ENCODE peak calls at places on chromosome 22, in five cellular contexts. One of them, this sample, is unnamed.

GRCh38 chr22:50529416-50530279 is at the start of gene TYMP:
- DNase-seq in lower lobe of right lung: peak; percentile 90
- DNase-seq in IMR-90: no peak
- DNase-seq in fibroblast of lung: peak; percentile 52
- DNase-seq in lung: peak; percentile 81
- DNase-seq in this sample: no peak

GRCh38 chr22:19871845-19872778 is 17.4 kb upstream of the GNB1L start:
- DNase-seq in fibroblast of lung: no peak
- DNase-seq in IMR-90: no peak
- DNase-seq in lower lobe of right lung: peak; percentile 41
- DNase-seq in lung: no peak
- DNase-seq in this sample: no peak

GRCh38 chr22:48772286-48772907 is 1055.3 kb downstream of the BRD1 start:
- DNase-seq in fibroblast of lung: no peak
- DNase-seq in IMR-90: no peak
- DNase-seq in lung: peak; percentile 14
- DNase-seq in lower lobe of right lung: no peak
- DNase-seq in this sample: no peak

GRCh38 chr22:24950272-24950902 is 2.1 kb upstream of the KIAA1671 start:
- DNase-seq in fibroblast of lung: peak; percentile 75
- DNase-seq in lung: no peak
- DNase-seq in lower lobe of right lung: no peak
- DNase-seq in IMR-90: peak; percentile 8
- DNase-seq in this sample: no peak

GRCh38 chr22:24437820-24438328 is 10.5 kb downstream of the ADORA2A start:
- DNase-seq in IMR-90: no peak
- DNase-seq in fibroblast of lung: no peak
- DNase-seq in lower lobe of right lung: no peak
- DNase-seq in lung: no peak
- DNase-seq in this sample: no peak

GRCh38 chr22:19801340-19802000 is 40.9 kb downstream of the TBX1 start:
- DNase-seq in lung: no peak
- DNase-seq in fibroblast of lung: peak; percentile 88
- DNase-seq in IMR-90: no peak
- DNase-seq in lower lobe of right lung: peak; percentile 27
- DNase-seq in this sample: no peak

GRCh38 chr22:20968281-20968977 is 1.4 kb downstream of the AIFM3 start:
- DNase-seq in lower lobe of right lung: no peak
- DNase-seq in fibroblast of lung: no peak
- DNase-seq in lung: no peak
- DNase-seq in IMR-90: no peak
- DNase-seq in this sample: no peak

GRCh38 chr22:41491379-41492100 is 22.6 kb downstream of the ACO2 start:
- DNase-seq in IMR-90: peak; percentile 26
- DNase-seq in lower lobe of right lung: no peak
- DNase-seq in fibroblast of lung: peak; percentile 52
- DNase-seq in lung: no peak
- DNase-seq in this sample: no peak

GRCh38 chr22:26043031-26043430 is 126.2 kb upstream of the SEZ6L start:
- DNase-seq in lower lobe of right lung: no peak
- DNase-seq in IMR-90: no peak
- DNase-seq in lung: no peak
- DNase-seq in fibroblast of lung: no peak
- DNase-seq in this sample: no peak

GRCh38 chr22:37253164-37253660 is 9.1 kb upstream of the RAC2 start:
- DNase-seq in lower lobe of right lung: no peak
- DNase-seq in IMR-90: no peak
- DNase-seq in lung: no peak
- DNase-seq in fibroblast of lung: peak; percentile 40
- DNase-seq in this sample: no peak

GRCh38 chr22:47219789-47220188 is 457.3 kb downstream of the TBC1D22A start:
- DNase-seq in fibroblast of lung: no peak
- DNase-seq in lung: no peak
- DNase-seq in IMR-90: no peak
- DNase-seq in lower lobe of right lung: no peak
- DNase-seq in this sample: no peak

GRCh38 chr22:25843660-25844275 is 101.8 kb downstream of the MYO18B start:
- DNase-seq in IMR-90: no peak
- DNase-seq in lung: no peak
- DNase-seq in lower lobe of right lung: no peak
- DNase-seq in fibroblast of lung: no peak
- DNase-seq in this sample: no peak

GRCh38 chr22:44330727-44331660 is 18.2 kb upstream of the SHISAL1 start:
- DNase-seq in fibroblast of lung: no peak
- DNase-seq in lung: no peak
- DNase-seq in IMR-90: no peak
- DNase-seq in lower lobe of right lung: no peak
- DNase-seq in this sample: no peak

GRCh38 chr22:48444320-48445112 is 1383.2 kb downstream of the BRD1 start:
- DNase-seq in lung: no peak
- DNase-seq in IMR-90: no peak
- DNase-seq in lower lobe of right lung: peak; percentile 27
- DNase-seq in fibroblast of lung: peak; percentile 15
- DNase-seq in this sample: no peak

GRCh38 chr22:36870250-36870649 is 9.4 kb downstream of the NCF4 start:
- DNase-seq in IMR-90: no peak
- DNase-seq in lower lobe of right lung: no peak
- DNase-seq in fibroblast of lung: no peak
- DNase-seq in lung: no peak
- DNase-seq in this sample: no peak

GRCh38 chr22:36641902-36642640 is 61.5 kb downstream of the CACNG2 start:
- DNase-seq in fibroblast of lung: peak; percentile 32
- DNase-seq in lung: no peak
- DNase-seq in IMR-90: peak; percentile 36
- DNase-seq in lower lobe of right lung: no peak
- DNase-seq in this sample: no peak

GRCh38 chr22:17369553-17370035 is 334 bp downstream of the CECR2 start:
- DNase-seq in lung: no peak
- DNase-seq in lower lobe of right lung: peak; percentile 68
- DNase-seq in IMR-90: no peak
- DNase-seq in fibroblast of lung: no peak
- DNase-seq in this sample: no peak

GRCh38 chr22:49541451-49542230 is 286.0 kb downstream of the BRD1 start:
- DNase-seq in lung: no peak
- DNase-seq in lower lobe of right lung: peak; percentile 32
- DNase-seq in IMR-90: no peak
- DNase-seq in fibroblast of lung: no peak
- DNase-seq in this sample: no peak

GRCh38 chr22:26617251-26618199 is at the start of gene CRYBB1:
- DNase-seq in IMR-90: peak; percentile 36
- DNase-seq in fibroblast of lung: no peak
- DNase-seq in lung: no peak
- DNase-seq in lower lobe of right lung: no peak
- DNase-seq in this sample: no peak

GRCh38 chr22:30979932-30980331 is 10.9 kb downstream of the TUG1 start:
- DNase-seq in lower lobe of right lung: no peak
- DNase-seq in lung: no peak
- DNase-seq in fibroblast of lung: peak; percentile 17
- DNase-seq in IMR-90: no peak
- DNase-seq in this sample: no peak

GRCh38 chr22:24894220-24894975 is 52.1 kb downstream of the LHFPL7 start:
- DNase-seq in IMR-90: peak; percentile 68
- DNase-seq in lower lobe of right lung: peak; percentile 88
- DNase-seq in lung: peak; percentile 92
- DNase-seq in fibroblast of lung: peak; percentile 97
- DNase-seq in this sample: no peak

GRCh38 chr22:19394274-19395050 is 37.1 kb downstream of the HIRA start:
- DNase-seq in IMR-90: no peak
- DNase-seq in lower lobe of right lung: no peak
- DNase-seq in lung: no peak
- DNase-seq in fibroblast of lung: no peak
- DNase-seq in this sample: no peak

GRCh38 chr22:20751185-20751851 is 22.6 kb upstream of the SERPIND1 start:
- DNase-seq in lung: no peak
- DNase-seq in lower lobe of right lung: no peak
- DNase-seq in fibroblast of lung: no peak
- DNase-seq in IMR-90: no peak
- DNase-seq in this sample: peak; percentile 18

GRCh38 chr22:17694193-17694592 is 55.6 kb downstream of the BCL2L13 start:
- DNase-seq in IMR-90: no peak
- DNase-seq in fibroblast of lung: peak; percentile 21
- DNase-seq in lower lobe of right lung: no peak
- DNase-seq in lung: no peak
- DNase-seq in this sample: no peak

GRCh38 chr22:19942886-19943664 is 1.5 kb upstream of the TXNRD2 start:
- DNase-seq in fibroblast of lung: peak; percentile 92
- DNase-seq in lower lobe of right lung: peak; percentile 37
- DNase-seq in lung: no peak
- DNase-seq in IMR-90: peak; percentile 94
- DNase-seq in this sample: no peak

GRCh38 chr22:47356433-47357011 is 594.1 kb downstream of the TBC1D22A start:
- DNase-seq in IMR-90: no peak
- DNase-seq in fibroblast of lung: no peak
- DNase-seq in lower lobe of right lung: no peak
- DNase-seq in lung: no peak
- DNase-seq in this sample: no peak

GRCh38 chr22:50603511-50604255 is 3.1 kb downstream of the MAPK8IP2 start:
- DNase-seq in IMR-90: no peak
- DNase-seq in fibroblast of lung: no peak
- DNase-seq in lower lobe of right lung: no peak
- DNase-seq in lung: no peak
- DNase-seq in this sample: no peak

GRCh38 chr22:20455709-20456063 is 18.1 kb upstream of the SCARF2 start:
- DNase-seq in fibroblast of lung: peak; percentile 51
- DNase-seq in IMR-90: peak; percentile 24
- DNase-seq in lower lobe of right lung: no peak
- DNase-seq in lung: no peak
- DNase-seq in this sample: no peak

GRCh38 chr22:30704978-30705377 is 10.3 kb downstream of the OSBP2 start:
- DNase-seq in lung: no peak
- DNase-seq in IMR-90: no peak
- DNase-seq in fibroblast of lung: no peak
- DNase-seq in lower lobe of right lung: no peak
- DNase-seq in this sample: no peak

GRCh38 chr22:38261478-38261803 is 11.4 kb downstream of the TMEM184B start:
- DNase-seq in lung: no peak
- DNase-seq in IMR-90: no peak
- DNase-seq in lower lobe of right lung: no peak
- DNase-seq in fibroblast of lung: no peak
- DNase-seq in this sample: no peak

GRCh38 chr22:38267086-38267485 is 5.7 kb downstream of the TMEM184B start:
- DNase-seq in lower lobe of right lung: no peak
- DNase-seq in fibroblast of lung: peak; percentile 51
- DNase-seq in lung: no peak
- DNase-seq in IMR-90: peak; percentile 31
- DNase-seq in this sample: no peak

GRCh38 chr22:38262051-38262795 is 10.6 kb downstream of the TMEM184B start:
- DNase-seq in IMR-90: no peak
- DNase-seq in fibroblast of lung: peak; percentile 34
- DNase-seq in lower lobe of right lung: peak; percentile 82
- DNase-seq in lung: peak; percentile 73
- DNase-seq in this sample: no peak

GRCh38 chr22:38266120-38266519 is 6.7 kb downstream of the TMEM184B start:
- DNase-seq in lower lobe of right lung: no peak
- DNase-seq in fibroblast of lung: peak; percentile 48
- DNase-seq in IMR-90: peak; percentile 19
- DNase-seq in lung: no peak
- DNase-seq in this sample: no peak

DNA sequence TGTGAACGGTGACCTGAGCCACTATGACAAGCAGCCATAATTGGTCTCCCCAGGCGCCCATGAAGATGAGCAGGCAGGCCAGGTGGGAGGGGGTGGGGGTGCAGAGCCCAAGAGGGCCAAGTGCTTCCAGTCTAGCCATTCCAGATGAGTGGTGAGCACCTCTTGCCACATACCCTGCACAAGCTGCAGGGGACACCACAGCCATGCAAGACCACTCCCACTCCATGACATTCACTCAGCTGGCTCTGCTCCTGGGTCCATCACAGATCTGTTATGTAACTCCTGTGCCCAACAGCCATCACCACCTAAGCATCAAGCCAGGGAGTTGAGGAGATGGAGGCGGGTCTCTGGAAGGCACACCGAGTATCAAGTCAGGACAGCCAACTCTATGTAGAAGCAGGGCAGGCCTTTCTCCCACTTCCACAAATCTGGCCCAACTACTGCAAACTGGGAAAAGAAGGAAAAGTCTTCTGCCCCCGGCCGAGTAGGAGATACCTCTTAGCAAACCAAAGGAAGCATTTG is 8.4 kb downstream of the TMEM184B start:
- DNase-seq in fibroblast of lung: no peak
- DNase-seq in lower lobe of right lung: no peak
- DNase-seq in IMR-90: no peak
- DNase-seq in lung: no peak
- DNase-seq in this sample: no peak
- H3K4me1 ChIP-seq in fibroblast of lung: peaks cover 10% of the 10 kb centered on the region
- H3K4me1 ChIP-seq in lower lobe of right lung: peaks cover 76% of the 10 kb centered on the region
- H3K4me1 ChIP-seq in IMR-90: peaks cover 24% of the 10 kb centered on the region
- H3K4me1 ChIP-seq in lung: peaks cover 14% of the 10 kb centered on the region
- H3K4me1 ChIP-seq in this sample: no peaks in the 10 kb centered on the region

GRCh38 chr22:35496768-35497312 is 43.8 kb upstream of the RASD2 start:
- DNase-seq in lower lobe of right lung: no peak
- DNase-seq in fibroblast of lung: no peak
- DNase-seq in IMR-90: no peak
- DNase-seq in lung: no peak
- DNase-seq in this sample: no peak

GRCh38 chr22:35498026-35498425 is 42.6 kb upstream of the RASD2 start:
- DNase-seq in fibroblast of lung: no peak
- DNase-seq in IMR-90: peak; percentile 35
- DNase-seq in lung: no peak
- DNase-seq in lower lobe of right lung: no peak
- DNase-seq in this sample: no peak

GRCh38 chr22:35493074-35493473 is 47.6 kb upstream of the RASD2 start:
- DNase-seq in fibroblast of lung: no peak
- DNase-seq in lung: no peak
- DNase-seq in lower lobe of right lung: no peak
- DNase-seq in IMR-90: no peak
- DNase-seq in this sample: no peak

DNA sequence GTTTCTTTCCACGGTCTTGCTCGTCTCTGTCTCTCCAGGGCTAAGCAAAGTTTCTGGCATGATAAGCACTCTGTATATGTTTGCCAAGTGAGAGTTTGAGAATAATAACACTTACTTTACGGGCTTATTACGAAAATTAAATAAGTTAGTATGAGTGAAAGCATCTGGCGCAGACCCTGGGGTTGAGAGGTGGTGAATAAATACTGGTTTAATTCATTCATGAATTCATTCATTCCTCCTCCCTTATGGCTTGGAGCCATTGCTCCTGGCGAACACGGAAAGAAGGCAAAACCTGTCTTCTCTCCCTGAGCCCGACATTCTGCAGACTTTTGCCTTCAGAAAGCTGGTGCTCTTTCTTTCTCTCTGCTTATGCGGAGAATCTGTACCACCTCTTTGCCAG is 42.2 kb upstream of the RASD2 start:
- DNase-seq in lower lobe of right lung: no peak
- DNase-seq in lung: no peak
- DNase-seq in IMR-90: no peak
- DNase-seq in fibroblast of lung: no peak
- DNase-seq in this sample: no peak
- H3K27me3 ChIP-seq in lower lobe of right lung: peaks cover 2% of the 10 kb centered on the region
- H3K27me3 ChIP-seq in lung: no peaks in the 10 kb centered on the region
- H3K27me3 ChIP-seq in IMR-90: peaks cover 36% of the 10 kb centered on the region
- H3K27me3 ChIP-seq in fibroblast of lung: peaks cover 9% of the 10 kb centered on the region
- H3K27me3 ChIP-seq in this sample: no peaks in the 10 kb centered on the region

GRCh38 chr22:45477366-45478107 is 25.1 kb upstream of the FBLN1 start:
- DNase-seq in fibroblast of lung: peak; percentile 15
- DNase-seq in IMR-90: no peak
- DNase-seq in lower lobe of right lung: peak; percentile 4
- DNase-seq in lung: no peak
- DNase-seq in this sample: no peak
- H3K4me1 ChIP-seq in fibroblast of lung: peaks cover 3% of the 10 kb centered on the region
- H3K4me1 ChIP-seq in IMR-90: peaks cover 22% of the 10 kb centered on the region
- H3K4me1 ChIP-seq in lower lobe of right lung: no peaks in the 10 kb centered on the region
- H3K4me1 ChIP-seq in lung: no peaks in the 10 kb centered on the region
- H3K4me1 ChIP-seq in this sample: no peaks in the 10 kb centered on the region

GRCh38 chr22:28329582-28330073 is 350.0 kb downstream of the TTC28 start:
- DNase-seq in fibroblast of lung: peak; percentile 81
- DNase-seq in IMR-90: peak; percentile 26
- DNase-seq in lower lobe of right lung: no peak
- DNase-seq in lung: no peak
- DNase-seq in this sample: no peak
- H3K27me3 ChIP-seq in fibroblast of lung: no peaks in the 10 kb centered on the region
- H3K27me3 ChIP-seq in IMR-90: no peaks in the 10 kb centered on the region
- H3K27me3 ChIP-seq in lower lobe of right lung: no peaks in the 10 kb centered on the region
- H3K27me3 ChIP-seq in lung: no peaks in the 10 kb centered on the region
- H3K27me3 ChIP-seq in this sample: no peaks in the 10 kb centered on the region

This sample was measured in iPS DF 6.9.